ENCODE peak calls at places on chromosomes 5 and 9, in eight cellular contexts. Q, P, Y, S, H, D, E and O are unnamed samples.

GRCh38 chr9:357560-357959 is 142.9 kb downstream of the DOCK8 start:
- DNase-seq in H (no peak), E (no peak), Q (no peak), S (no peak), D (no peak), Y (no peak), P (no peak), O (no peak)

GRCh38 chr9:78620764-78621163 is 323.8 kb downstream of the PSAT1 start:
- DNase-seq in P (no peak), Q (no peak), S (no peak), H (peak; percentile 79), Y (no peak), D (no peak), E (peak; percentile 75), O (no peak)

GRCh38 chr5:115796656-115797055 is 19.8 kb downstream of the CDO1 start:
- DNase-seq in Q (no peak), P (no peak), H (no peak), Y (no peak), D (no peak), S (no peak), E (no peak), O (no peak)

GRCh38 chr5:175689147-175689991 is 31.5 kb downstream of the HRH2 start:
- DNase-seq in E (peak; percentile 28), D (peak; percentile 19), P (no peak), Q (no peak), S (no peak), H (no peak), Y (no peak), O (no peak)

GRCh38 chr5:64497390-64497789 is 8.4 kb upstream of the RGS7BP start:
- DNase-seq in P (no peak), E (no peak), D (no peak), S (no peak), H (peak; percentile 81), Y (no peak), Q (no peak), O (no peak)

GRCh38 chr9:121133104-121133816 is 58.5 kb downstream of the CNTRL start:
- DNase-seq in P (peak; percentile 80), D (no peak), H (no peak), E (no peak), Q (no peak), Y (peak; percentile 38), S (peak; percentile 94), O (no peak)

GRCh38 chr9:125629451-125629850 is 77.6 kb downstream of the MAPKAP1 start:
- DNase-seq in Q (no peak), D (no peak), S (no peak), E (no peak), Y (no peak), H (no peak), P (no peak), O (no peak)

GRCh38 chr5:82886911-82887310 is 190.3 kb downstream of the TMEM167A start:
- DNase-seq in E (no peak), D (no peak), H (no peak), Y (no peak), S (no peak), Q (no peak), P (no peak), O (no peak)

GRCh38 chr9:129613520-129614175 is 7.3 kb downstream of the C9orf50 start:
- DNase-seq in S (no peak), P (no peak), D (no peak), E (peak; percentile 42), Y (no peak), Q (peak; percentile 76), H (no peak), O (peak; percentile 91)

GRCh38 chr9:130174025-130174424 is 1.8 kb downstream of the NCS1 start:
- DNase-seq in Q (no peak), D (no peak), S (no peak), Y (no peak), P (no peak), H (no peak), E (no peak), O (no peak)

GRCh38 chr5:170572453-170572852 is 68.6 kb downstream of the KCNIP1 start:
- DNase-seq in D (no peak), E (no peak), Y (no peak), H (no peak), P (no peak), Q (no peak), S (peak; percentile 33), O (no peak)

GRCh38 chr5:16857635-16858034 is 78.5 kb downstream of the MYO10 start:
- DNase-seq in H (peak; percentile 23), D (no peak), S (no peak), P (no peak), Y (no peak), E (no peak), Q (no peak), O (no peak)

GRCh38 chr5:172607213-172607793 is 33.8 kb upstream of the NEURL1B start:
- DNase-seq in Y (no peak), D (no peak), P (no peak), Q (no peak), E (no peak), H (no peak), S (no peak), O (no peak)

GRCh38 chr5:337565-338130 is 16.1 kb downstream of the AHRR start:
- DNase-seq in Y (no peak), D (no peak), S (no peak), P (no peak), E (peak; percentile 18), Q (no peak), H (peak; percentile 61), O (no peak)

GRCh38 chr5:158140120-158140778 is 281.3 kb upstream of the CLINT1 start:
- DNase-seq in E (peak; percentile 2), D (peak; percentile 45), Y (no peak), S (no peak), Q (no peak), H (peak; percentile 77), P (no peak), O (no peak)

GRCh38 chr5:122312670-122312988 is 592 bp downstream of the SNCAIP start:
- DNase-seq in Q (no peak), S (no peak), Y (no peak), D (peak; percentile 11), H (peak; percentile 30), P (no peak), E (peak; percentile 31), O (peak; percentile 8)

GRCh38 chr5:170357853-170358497 is 31.2 kb downstream of the KCNMB1 start:
- DNase-seq in H (no peak), Y (no peak), Q (peak; percentile 67), E (no peak), P (no peak), S (no peak), D (peak; percentile 72), O (no peak)

GRCh38 chr9:81266674-81267073 is 422.7 kb downstream of the TLE1 start:
- DNase-seq in Y (no peak), Q (no peak), P (no peak), H (peak; percentile 56), D (no peak), E (peak; percentile 15), S (no peak), O (no peak)

GRCh38 chr5:149040421-149040820 is 22.4 kb downstream of the SH3TC2 start:
- DNase-seq in Q (no peak), P (no peak), E (peak; percentile 57), H (no peak), S (no peak), Y (no peak), D (no peak), O (no peak)

GRCh38 chr5:157821822-157822622 is 36.9 kb downstream of the CLINT1 start:
- DNase-seq in Y (no peak), S (peak; percentile 17), Q (no peak), D (no peak), P (no peak), E (no peak), H (peak; percentile 11), O (no peak)

GRCh38 chr9:124960409-124960752 is 19.5 kb upstream of the GOLGA1 start:
- DNase-seq in E (no peak), S (no peak), Y (no peak), P (no peak), Q (no peak), H (no peak), D (no peak), O (no peak)

GRCh38 chr9:137070906-137071275 is 534 bp upstream of the SAPCD2 start:
- DNase-seq in S (no peak), P (no peak), Q (peak; percentile 75), Y (no peak), H (no peak), E (peak; percentile 65), D (no peak), O (peak; percentile 83)

GRCh38 chr9:37210737-37211523 is 90.6 kb downstream of the ZCCHC7 start:
- DNase-seq in Q (no peak), E (no peak), D (no peak), H (no peak), S (peak; percentile 22), P (no peak), Y (no peak), O (no peak)

GRCh38 chr5:39948867-39949468 is 524.2 kb upstream of the DAB2 start:
- DNase-seq in P (peak; percentile 65), E (peak; percentile 71), D (peak; percentile 86), S (peak; percentile 80), Q (no peak), Y (peak; percentile 28), H (peak; percentile 70), O (peak; percentile 16)

GRCh38 chr5:100667021-100667671 is 132.0 kb downstream of the FAM174A start:
- DNase-seq in D (peak; percentile 10), H (peak; percentile 41), E (peak; percentile 46), S (peak; percentile 81), P (peak; percentile 13), Q (no peak), Y (no peak), O (no peak)

GRCh38 chr5:75047356-75047755 is 5.0 kb downstream of the GCNT4 start:
- DNase-seq in H (no peak), E (no peak), P (no peak), S (no peak), Q (no peak), D (no peak), Y (no peak), O (no peak)

GRCh38 chr9:130835441-130836298 is 616 bp downstream of the ABL1 start:
- DNase-seq in P (peak; percentile 24), D (no peak), Q (no peak), Y (no peak), H (peak; percentile 38), E (no peak), S (peak; percentile 54), O (peak; percentile 47)

GRCh38 chr5:66554211-66554610 is 42.0 kb upstream of the MAST4 start:
- DNase-seq in E (peak; percentile 51), Q (no peak), D (no peak), Y (no peak), P (no peak), S (no peak), H (peak; percentile 40), O (no peak)

GRCh38 chr9:132908635-132909034 is 29.9 kb downstream of the SPACA9 start:
- DNase-seq in H (no peak), Y (no peak), S (peak; percentile 21), P (peak; percentile 38), D (no peak), Q (no peak), E (no peak), O (no peak)

GRCh38 chr5:116864157-116864837 is 289.7 kb upstream of the SEMA6A start:
- DNase-seq in S (no peak), Y (no peak), P (no peak), H (no peak), Q (no peak), E (no peak), D (no peak), O (no peak)

GRCh38 chr5:176822426-176823075 is 12.2 kb downstream of the UNC5A start:
- DNase-seq in D (no peak), H (no peak), P (no peak), S (no peak), Y (no peak), Q (no peak), E (peak; percentile 77), O (no peak)

GRCh38 chr5:142947427-142947709 is 177.2 kb downstream of the ARHGAP26 start:
- DNase-seq in E (no peak), P (no peak), D (no peak), S (no peak), Y (no peak), Q (no peak), H (no peak), O (no peak)

GRCh38 chr9:121262450-121262849 is 5.5 kb upstream of the GSN start:
- DNase-seq in H (no peak), E (no peak), S (no peak), Y (no peak), D (no peak), Q (no peak), P (no peak), O (no peak)

GRCh38 chr5:141094481-141095262 is at the start of gene PCDHB2:
- DNase-seq in H (peak; percentile 51), E (no peak), D (peak; percentile 12), P (no peak), Y (no peak), S (no peak), Q (no peak), O (no peak)